ENCODE peak calls at places on chromosomes 4 and X, in four cellular contexts. P, T, H and S are unnamed samples. For H3K27me3, the result is how much of the 10 kb centered on the place peaks cover.

GRCh38 chrX:64571011-64571410 is 175.8 kb upstream of the MTMR8 start:
- DNase-seq in P (no peak), H (no peak), T (no peak), S (no peak)

GRCh38 chr4:168711197-168712120 is 214.6 kb downstream of the PALLD start:
- DNase-seq in T (peak), P (peak), H (no peak), S (no peak)

GRCh38 chr4:77358315-77358928 is 201.4 kb downstream of the CCNG2 start:
- DNase-seq in P (peak), H (no peak), T (peak), S (no peak)

GRCh38 chrX:153245288-153245731 is 66.2 kb downstream of the MAGEA1 start:
- DNase-seq in H (no peak), P (peak), T (no peak), S (no peak)

GRCh38 chr4:72900952-72901351 is 168.6 kb downstream of the COX18 start:
- DNase-seq in H (no peak), P (no peak), T (no peak), S (no peak)

GRCh38 chrX:20397587-20397986 is 130.9 kb upstream of the RPS6KA3 start:
- DNase-seq in H (no peak), T (no peak), P (no peak), S (no peak)

GRCh38 chr4:44558206-44558605 is 93.2 kb downstream of the YIPF7 start:
- DNase-seq in P (no peak), H (no peak), T (peak), S (no peak)

GRCh38 chr4:118740869-118741268 is 55.7 kb downstream of the METTL14 start:
- DNase-seq in P (no peak), T (no peak), H (no peak), S (no peak)

GRCh38 chr4:105074097-105074496 is 72.6 kb upstream of the TET2 start:
- DNase-seq in H (no peak), T (no peak), P (no peak), S (no peak)

GRCh38 chr4:42627887-42628646 is 28.8 kb downstream of the ATP8A1 start:
- DNase-seq in T (no peak), P (peak), H (no peak), S (no peak)

GRCh38 chrX:131709553-131709952 is 165.7 kb downstream of the OR13H1 start:
- DNase-seq in H (no peak), T (no peak), P (no peak), S (no peak)

GRCh38 chr4:48979897-48980579 is 6.0 kb upstream of the CWH43 start:
- DNase-seq in T (peak), P (no peak), H (no peak), S (no peak)

GRCh38 chrX:72030431-72030830 is 101.3 kb downstream of the RTL5 start:
- DNase-seq in H (no peak), T (no peak), P (no peak), S (no peak)

GRCh38 chr4:19711871-19712270 is 539.8 kb upstream of the SLIT2 start:
- DNase-seq in T (peak), P (no peak), H (no peak), S (no peak)

GRCh38 chr4:177265729-177266128 is 43.9 kb upstream of the NEIL3 start:
- DNase-seq in T (no peak), P (no peak), H (no peak), S (no peak)

GRCh38 chrX:25523574-25523973 is 507.8 kb upstream of the ARX start:
- DNase-seq in H (no peak), P (peak), T (peak), S (no peak)

GRCh38 chr4:25157071-25157470 is 3.2 kb downstream of the SEPSECS start:
- DNase-seq in H (no peak), P (no peak), T (no peak), S (no peak)

GRCh38 chr4:10582059-10582686 is 102.4 kb downstream of the CLNK start:
- DNase-seq in T (peak), H (no peak), P (peak), S (no peak)

GRCh38 chr4:172202480-172203076 is 389.4 kb downstream of the GALNTL6 start:
- DNase-seq in T (no peak), H (no peak), P (no peak), S (no peak)

GRCh38 chrX:150893936-150894335 is 4.5 kb downstream of the CD99L2 start:
- DNase-seq in T (no peak), H (no peak), P (no peak), S (no peak)

GRCh38 chr4:77493120-77493767 is 112.4 kb upstream of the CXCL13 start:
- DNase-seq in T (peak), P (no peak), H (no peak), S (no peak)

GRCh38 chrX:119693996-119694451 is 1.1 kb upstream of the SEPTIN6 start:
- DNase-seq in T (no peak), H (no peak), P (peak), S (no peak)

GRCh38 chr4:142549248-142549647 is 296.9 kb downstream of the INPP4B start:
- DNase-seq in H (no peak), P (no peak), T (peak), S (no peak)

GRCh38 chr4:140300271-140300970 is 73.0 kb upstream of the SCOC start:
- DNase-seq in H (no peak), T (peak), P (no peak), S (peak)

GRCh38 chr4:4659871-4660651 is 118.2 kb upstream of the STX18 start:
- DNase-seq in H (no peak), P (no peak), T (peak), S (peak)

GRCh38 chr4:152508386-152508785 is 27.5 kb downstream of the FBXW7 start:
- DNase-seq in T (peak), P (no peak), H (no peak), S (no peak)

GRCh38 chrX:23797371-23798128 is 14.6 kb downstream of the SAT1 start:
- DNase-seq in P (peak), T (peak), H (no peak), S (no peak)

GRCh38 chrX:97119474-97120109 is 235.9 kb downstream of the RPA4 start:
- DNase-seq in T (peak), H (no peak), P (no peak), S (no peak)

GRCh38 chrX:69101655-69102251 is 63.5 kb downstream of the PJA1 start:
- DNase-seq in P (no peak), T (no peak), H (no peak), S (no peak)

GRCh38 chr4:188691811-188692210 is 552.6 kb downstream of the TRIML1 start:
- DNase-seq in P (no peak), H (no peak), T (no peak), S (no peak)

GRCh38 chrX:13689519-13690211 is 737 bp downstream of the RAB9A start:
- DNase-seq in H (no peak), T (peak), P (no peak), S (no peak)

GRCh38 chr4:15420642-15421041 is 7.2 kb upstream of the C1QTNF7 start:
- DNase-seq in H (no peak), P (no peak), T (peak), S (no peak)

GRCh38 chr4:92012899-92013867 is 290.6 kb upstream of the GRID2 start:
- DNase-seq in H (no peak), T (no peak), P (no peak), S (no peak)

GRCh38 chr4:28744066-28744465 is 1883.4 kb downstream of the STIM2 start:
- DNase-seq in H (no peak), P (no peak), T (no peak), S (no peak)

GRCh38 chrX:129462707-129463106 is 60.6 kb downstream of the SMARCA1 start:
- DNase-seq in T (no peak), P (no peak), H (no peak), S (no peak)

GRCh38 chr4:184349283-184350039 is 124.9 kb downstream of the IRF2 start:
- DNase-seq in P (no peak), T (no peak), H (no peak), S (no peak)

DNA sequence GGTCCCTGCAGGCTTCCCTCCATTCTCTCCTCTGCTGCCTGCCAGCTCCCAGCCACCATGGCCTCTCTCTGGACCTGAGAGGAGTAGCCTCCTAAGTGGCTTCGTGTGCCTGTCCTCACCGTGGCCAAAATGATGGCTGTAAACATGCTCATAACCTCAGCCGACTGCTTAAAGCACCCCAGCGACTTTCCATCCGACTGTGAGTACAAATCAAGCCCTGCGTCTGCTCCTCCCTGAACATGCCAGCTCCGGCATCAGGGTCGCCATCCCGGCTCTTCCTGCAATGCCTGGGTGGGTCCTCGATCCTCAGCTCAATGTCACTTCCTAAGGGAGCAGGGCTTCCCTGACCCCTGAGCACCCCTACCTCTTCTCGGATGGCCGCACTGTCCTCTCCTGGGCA is 3.3 kb upstream of the SORCS2 start:
- DNase-seq in H (peak), T (no peak), P (no peak), S (no peak)
- H3K27me3 ChIP-seq in H (under half), T (under half), P (under half), S (under half)

GRCh38 chrX:40127052-40127451 is 29.3 kb upstream of the BCOR start:
- DNase-seq in T (no peak), P (no peak), H (no peak), S (no peak)
- H3K27ac ChIP-seq in T (no peak), P (no peak), H (no peak), S (no peak)

GRCh38 chrX:34563809-34564208 is 93.3 kb downstream of the TMEM47 start:
- DNase-seq in T (peak), P (no peak), H (no peak), S (no peak)

GRCh38 chrX:34560180-34560579 is 96.9 kb downstream of the TMEM47 start:
- DNase-seq in P (no peak), T (no peak), H (no peak), S (no peak)

GRCh38 chrX:34559325-34559724 is 97.8 kb downstream of the TMEM47 start:
- DNase-seq in T (peak), H (no peak), P (no peak), S (no peak)

GRCh38 chrX:34562006-34562405 is 95.1 kb downstream of the TMEM47 start:
- DNase-seq in H (no peak), P (no peak), T (no peak), S (no peak)

GRCh38 chrX:34563061-34563460 is 94.0 kb downstream of the TMEM47 start:
- DNase-seq in P (no peak), T (no peak), H (no peak), S (no peak)
- H3K27me3 ChIP-seq in P (under half), T (under half), H (under half), S (under half)

GRCh38 chr4:38106886-38107514 is 146.8 kb downstream of the PTTG2 start:
- DNase-seq in T (no peak), H (no peak), P (no peak), S (no peak)

GRCh38 chr4:38109896-38110295 is 149.7 kb downstream of the PTTG2 start:
- DNase-seq in P (no peak), T (no peak), H (no peak), S (no peak)

GRCh38 chr4:38111024-38111423 is 150.8 kb downstream of the PTTG2 start:
- DNase-seq in P (no peak), T (no peak), H (no peak), S (no peak)

GRCh38 chr4:38111717-38112116 is 151.5 kb downstream of the PTTG2 start:
- DNase-seq in H (no peak), T (no peak), P (no peak), S (no peak)

GRCh38 chr4:38109370-38109769 is 149.2 kb downstream of the PTTG2 start:
- DNase-seq in H (no peak), P (no peak), T (no peak), S (no peak)
- H3K27ac ChIP-seq in H (no peak), P (no peak), T (no peak), S (no peak)

GRCh38 chrX:32598707-32599106 is 612.6 kb downstream of the DMD start:
- DNase-seq in T (no peak), P (no peak), H (no peak), S (no peak)
- H3K27me3 ChIP-seq in T (under half), P (under half), H (under half), S (under half)